ENCODE peak calls at places on chromosome 11, in eight cellular contexts. I is cardiac muscle cell; B is uterus; U is IMR-90; T is HepG2; W is H9; E is CD4-positive, CD25-positive, alpha-beta regulatory T cell; H is iPS DF 6.9. J is an unnamed sample. For H3K9me3, the result is how much of the 10 kb centered on the place peaks cover.

GRCh38 chr11:36214484-36214883 is 74.7 kb downstream of the COMMD9 start:
- DNase-seq in B (no peak), E (no peak), U (no peak), H (no peak), I (no peak), T (no peak), W (no peak), J (no peak)

GRCh38 chr11:74672956-74673895 is 58.0 kb downstream of the CHRDL2 start:
- DNase-seq in U (peak), I (no peak), E (no peak), B (peak), T (no peak), H (no peak), W (no peak), J (no peak)

GRCh38 chr11:7143908-7144307 is 55.1 kb downstream of the RBMXL2 start:
- DNase-seq in B (no peak), W (no peak), E (no peak), U (peak), H (no peak), T (no peak), I (peak), J (no peak)

GRCh38 chr11:97143463-97143862 is 753.6 kb downstream of the JRKL start:
- DNase-seq in T (no peak), H (no peak), I (no peak), E (no peak), B (no peak), W (no peak), U (no peak), J (no peak)

GRCh38 chr11:6667733-6668374 is 12.2 kb upstream of the DCHS1 start:
- DNase-seq in I (peak), U (peak), T (peak), W (no peak), B (no peak), H (no peak), E (peak), J (no peak)

GRCh38 chr11:74288161-74288560 is 23.3 kb downstream of the P4HA3 start:
- DNase-seq in I (no peak), W (no peak), H (no peak), T (no peak), U (peak), B (peak), E (no peak), J (no peak)

GRCh38 chr11:100932474-100933100 is 197.0 kb downstream of the PGR start:
- DNase-seq in I (no peak), E (no peak), W (no peak), B (no peak), T (peak), U (peak), H (no peak), J (no peak)

GRCh38 chr11:83371489-83371888 is 85.3 kb upstream of the CCDC90B start:
- DNase-seq in W (no peak), B (no peak), E (no peak), T (no peak), H (no peak), U (no peak), I (no peak), J (no peak)

GRCh38 chr11:77081381-77081851 is 14.6 kb downstream of the CAPN5 start:
- DNase-seq in U (no peak), T (no peak), B (peak), W (no peak), I (no peak), H (no peak), E (no peak), J (peak)

GRCh38 chr11:78231962-78232459 is 43.3 kb downstream of the USP35 start:
- DNase-seq in W (no peak), B (peak), H (no peak), E (no peak), T (no peak), U (peak), I (no peak), J (no peak)

GRCh38 chr11:91730620-91731019 is 494.0 kb upstream of the FAT3 start:
- DNase-seq in U (no peak), E (no peak), I (no peak), T (no peak), B (no peak), W (no peak), H (no peak), J (no peak)

GRCh38 chr11:91730071-91730470 is 494.5 kb upstream of the FAT3 start:
- DNase-seq in I (no peak), W (no peak), T (no peak), U (no peak), B (no peak), E (no peak), H (no peak), J (no peak)

GRCh38 chr11:91731051-91731450 is 493.6 kb upstream of the FAT3 start:
- DNase-seq in U (no peak), I (no peak), B (no peak), W (no peak), E (no peak), T (no peak), H (no peak), J (no peak)
- H3K9me3 ChIP-seq in U (under half), I (under half), B (under half), W (under half), E (under half), T (half or more), H (under half), J (under half)

DNA sequence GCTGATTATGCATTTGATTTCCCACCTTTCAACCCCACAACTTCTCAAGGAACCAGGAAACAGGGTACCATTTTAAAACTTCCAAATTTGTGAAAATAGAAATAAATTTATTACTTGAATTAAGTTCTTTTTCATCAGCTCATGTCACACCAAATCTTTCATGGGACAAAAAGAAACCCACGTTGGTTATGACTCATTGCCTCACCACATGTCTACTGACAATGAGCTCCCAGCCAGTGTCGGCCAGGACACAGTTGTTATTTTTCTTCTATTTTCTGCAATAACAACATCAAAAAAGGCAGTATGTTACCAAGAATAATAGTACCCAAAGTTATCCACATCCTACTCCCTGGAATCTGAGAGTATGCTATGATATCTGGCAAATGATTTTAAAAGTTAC is 17.3 kb downstream of the MS4A6A start:
- DNase-seq in T (no peak), U (no peak), H (no peak), W (no peak), E (no peak), I (no peak), B (no peak), J (no peak)
- H3K9me3 ChIP-seq in T (under half), U (under half), H (under half), W (under half), E (under half), I (under half), B (under half), J (under half)

GRCh38 chr11:2649848-2650247 is 49.9 kb downstream of the KCNQ1OT1 start:
- DNase-seq in I (no peak), E (no peak), H (no peak), T (no peak), W (no peak), U (no peak), B (no peak), J (no peak)
- H3K9me3 ChIP-seq in I (under half), E (under half), H (under half), T (half or more), W (half or more), U (half or more), B (under half), J (under half)

GRCh38 chr11:134581121-134581626 is 169.1 kb upstream of the B3GAT1 start:
- DNase-seq in I (no peak), E (no peak), B (no peak), H (no peak), U (no peak), T (no peak), W (no peak), J (no peak)

GRCh38 chr11:134579709-134580634 is 167.9 kb upstream of the B3GAT1 start:
- DNase-seq in B (no peak), H (no peak), E (no peak), U (no peak), W (peak), I (no peak), T (no peak), J (no peak)

GRCh38 chr11:134577801-134578200 is 165.8 kb upstream of the B3GAT1 start:
- DNase-seq in H (no peak), B (no peak), I (no peak), T (no peak), U (no peak), W (no peak), E (no peak), J (no peak)

GRCh38 chr11:134580635-134581025 is 168.6 kb upstream of the B3GAT1 start:
- DNase-seq in U (no peak), B (no peak), T (no peak), E (no peak), I (no peak), H (no peak), W (no peak), J (no peak)

GRCh38 chr11:134578807-134579708 is 167.0 kb upstream of the B3GAT1 start:
- DNase-seq in U (no peak), W (no peak), E (no peak), T (peak), I (peak), B (no peak), H (no peak), J (no peak)
- H3K9me3 ChIP-seq in U (half or more), W (under half), E (under half), T (under half), I (under half), B (under half), H (under half), J (under half)

GRCh38 chr11:87046824-87047223 is 9.1 kb downstream of the TMEM135 start:
- DNase-seq in E (no peak), U (no peak), H (no peak), T (no peak), B (no peak), W (no peak), I (no peak), J (no peak)
- H3K9me3 ChIP-seq in E (under half), U (under half), H (under half), T (under half), B (under half), W (under half), I (under half), J (under half)

GRCh38 chr11:12089473-12089872 is 20.9 kb upstream of the MICAL2 start:
- DNase-seq in T (no peak), B (no peak), I (no peak), H (no peak), U (peak), W (no peak), E (no peak), J (no peak)
- H3K9me3 ChIP-seq in T (under half), B (under half), I (under half), H (under half), U (under half), W (under half), E (under half), J (under half)

DNA sequence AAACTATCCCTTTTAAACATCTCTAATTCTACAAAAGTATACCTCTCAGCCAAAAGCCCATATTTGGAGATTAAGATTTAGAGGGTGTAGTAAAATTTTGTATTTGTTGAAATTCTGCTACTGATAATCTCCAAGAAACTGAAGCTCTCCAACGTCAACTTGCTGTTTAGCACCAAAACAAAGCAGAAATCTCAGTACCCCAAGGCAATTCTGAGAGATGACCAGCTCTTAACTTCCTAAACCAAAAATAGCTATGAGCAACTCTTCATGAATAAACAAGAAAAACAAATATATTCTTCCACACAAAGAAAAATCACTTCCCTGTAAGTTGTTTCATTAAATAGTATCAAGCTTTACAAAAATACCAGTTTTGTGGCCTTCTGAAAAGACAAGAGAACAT is 13.3 kb downstream of the RRAS2 start:
- DNase-seq in U (peak), W (no peak), H (no peak), B (no peak), E (no peak), T (no peak), I (no peak), J (no peak)
- H3K9me3 ChIP-seq in U (under half), W (under half), H (under half), B (under half), E (under half), T (under half), I (under half), J (under half)

DNA sequence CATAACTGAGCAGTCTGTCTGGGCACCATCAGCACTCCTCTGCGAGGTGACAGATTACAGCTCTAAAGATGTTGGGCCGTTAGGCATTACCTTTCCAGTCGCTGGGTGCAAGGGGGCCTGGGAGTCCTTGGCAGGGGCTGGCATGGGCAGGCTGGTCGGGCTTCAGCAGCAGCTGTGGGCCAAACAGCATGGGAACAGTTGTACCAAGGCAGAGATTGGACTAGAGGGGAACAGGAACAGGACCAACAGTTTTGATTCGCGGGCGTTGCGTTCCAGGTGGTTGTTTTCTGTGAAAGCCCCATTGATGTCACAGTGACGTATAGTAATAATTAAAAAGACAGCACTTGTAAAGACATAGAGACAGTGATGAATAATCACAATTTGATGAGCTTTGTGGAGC is 25.8 kb upstream of the B3GAT1 start:
- DNase-seq in H (no peak), T (no peak), I (no peak), E (no peak), B (no peak), W (no peak), U (no peak), J (no peak)
- H3K9me3 ChIP-seq in H (under half), T (under half), I (under half), E (under half), B (under half), W (under half), U (under half), J (under half)

J was measured in T-helper 17 cell.